ENCODE peak calls at places on chromosome 11, in four cellular contexts. J is fibroblast of mammary gland, E is progenitor cell of endocrine pancreas, U is lower leg skin. O is an unnamed sample.

GRCh38 chr11:116935514-116935913 is 98.1 kb upstream of the APOA1 start:
- DNase-seq in J (no peak), E (no peak), U (no peak), O (no peak)

GRCh38 chr11:62539238-62539925 is 7.2 kb downstream of the AHNAK start:
- DNase-seq in J (peak), E (no peak), U (no peak), O (no peak)

GRCh38 chr11:31874631-31875191 is 63.6 kb upstream of the PAX6 start:
- DNase-seq in J (no peak), E (no peak), U (peak), O (no peak)

GRCh38 chr11:128482512-128483191 is 104.7 kb downstream of the ETS1 start:
- DNase-seq in J (peak), E (no peak), U (no peak), O (no peak)

GRCh38 chr11:66855574-66856495 is 1.0 kb upstream of the LRFN4 start:
- DNase-seq in J (peak), E (peak), U (peak), O (peak)

GRCh38 chr11:75113049-75113448 is 16.4 kb upstream of the OR2AT4 start:
- DNase-seq in J (no peak), E (no peak), U (no peak), O (no peak)

GRCh38 chr11:112748713-112749481 is 212.3 kb upstream of the NCAM1 start:
- DNase-seq in J (no peak), E (no peak), U (no peak), O (peak)

GRCh38 chr11:24511518-24511917 is 14.7 kb downstream of the LUZP2 start:
- DNase-seq in J (no peak), E (no peak), U (no peak), O (no peak)

GRCh38 chr11:116927163-116927772 is 89.8 kb upstream of the APOA1 start:
- DNase-seq in J (peak), E (no peak), U (no peak), O (no peak)

GRCh38 chr11:15055620-15056356 is 17.6 kb upstream of the CALCB start:
- DNase-seq in J (peak), E (no peak), U (no peak), O (no peak)

GRCh38 chr11:65780770-65781151 is at the start of gene AP5B1:
- DNase-seq in J (peak), E (peak), U (no peak), O (peak)

GRCh38 chr11:58786693-58787092 is 55.0 kb upstream of the GLYAT start:
- DNase-seq in J (peak), E (no peak), U (no peak), O (no peak)

GRCh38 chr11:111066861-111067260 is 178.7 kb upstream of the POU2AF2 start:
- DNase-seq in J (no peak), E (no peak), U (no peak), O (no peak)

GRCh38 chr11:130549393-130549999 is 101.1 kb downstream of the ADAMTS15 start:
- DNase-seq in J (peak), E (no peak), U (no peak), O (no peak)

GRCh38 chr11:73971175-73971719 is 11.4 kb downstream of the UCP2 start:
- DNase-seq in J (no peak), E (no peak), U (no peak), O (no peak)

GRCh38 chr11:115959098-115959497 is 454.9 kb upstream of the CADM1 start:
- DNase-seq in J (no peak), E (no peak), U (no peak), O (no peak)

GRCh38 chr11:46678741-46679130 is 21.7 kb downstream of the ARHGAP1 start:
- DNase-seq in J (no peak), E (no peak), U (no peak), O (no peak)

GRCh38 chr11:34274712-34275398 is 83.0 kb downstream of the ABTB2 start:
- DNase-seq in J (peak), E (no peak), U (peak), O (no peak)

GRCh38 chr11:5363712-5364111 is 12.4 kb downstream of the OR51B6 start:
- DNase-seq in J (no peak), E (no peak), U (no peak), O (no peak)

GRCh38 chr11:128361451-128362020 is 225.8 kb downstream of the ETS1 start:
- DNase-seq in J (peak), E (peak), U (no peak), O (no peak)

GRCh38 chr11:111441443-111441842 is 62.4 kb upstream of the POU2AF1 start:
- DNase-seq in J (peak), E (no peak), U (no peak), O (no peak)

GRCh38 chr11:31757245-31757835 is 53.8 kb downstream of the PAX6 start:
- DNase-seq in J (peak), E (no peak), U (no peak), O (no peak)

GRCh38 chr11:74182635-74183034 is 11.5 kb downstream of the PPME1 start:
- DNase-seq in J (peak), E (no peak), U (no peak), O (no peak)

GRCh38 chr11:33376331-33377099 is 119.3 kb downstream of the HIPK3 start:
- DNase-seq in J (no peak), E (peak), U (no peak), O (peak)

GRCh38 chr11:26522912-26523610 is 49.0 kb downstream of the MUC15 start:
- DNase-seq in J (peak), E (no peak), U (no peak), O (no peak)

GRCh38 chr11:89452780-89453179 is 38.4 kb downstream of the NOX4 start:
- DNase-seq in J (no peak), E (no peak), U (no peak), O (no peak)

GRCh38 chr11:2975594-2975993 is 16.5 kb downstream of the NAP1L4 start:
- DNase-seq in J (peak), E (no peak), U (no peak), O (no peak)

GRCh38 chr11:95154514-95154913 is 64.9 kb downstream of the ENDOD1 start:
- DNase-seq in J (peak), E (peak), U (no peak), O (peak)

GRCh38 chr11:61699737-61700160 is 19.6 kb downstream of the DAGLA start:
- DNase-seq in J (no peak), E (no peak), U (no peak), O (no peak)

GRCh38 chr11:10076458-10077141 is 217.4 kb downstream of the SBF2 start:
- DNase-seq in J (peak), E (no peak), U (no peak), O (peak)

GRCh38 chr11:107018274-107018901 is at the start of gene GUCY1A2:
- DNase-seq in J (no peak), E (peak), U (no peak), O (peak)

GRCh38 chr11:65622011-65622410 is 6.4 kb downstream of the PCNX3 start:
- DNase-seq in J (no peak), E (no peak), U (no peak), O (no peak)

GRCh38 chr11:2305862-2306823 is 4.3 kb downstream of the TSPAN32 start:
- DNase-seq in J (peak), E (no peak), U (no peak), O (no peak)

GRCh38 chr11:117792992-117793391 is 4.0 kb downstream of the DSCAML1 start:
- DNase-seq in J (no peak), E (no peak), U (no peak), O (no peak)

GRCh38 chr11:130762342-130763037 is 153.8 kb downstream of the SNX19 start:
- DNase-seq in J (no peak), E (no peak), U (no peak), O (no peak)

GRCh38 chr11:114195981-114196731 is 100.0 kb upstream of the NNMT start:
- DNase-seq in J (peak), E (no peak), U (no peak), O (no peak)

GRCh38 chr11:91081440-91082088 is 858.7 kb upstream of the CHORDC1 start:
- DNase-seq in J (peak), E (no peak), U (peak), O (no peak)

GRCh38 chr11:115384236-115384635 is 120.0 kb downstream of the CADM1 start:
- DNase-seq in J (no peak), E (no peak), U (no peak), O (no peak)

GRCh38 chr11:133127746-133128145 is 404.6 kb downstream of the OPCML start:
- DNase-seq in J (no peak), E (no peak), U (no peak), O (no peak)

GRCh38 chr11:133118563-133119303 is 413.6 kb downstream of the OPCML start:
- DNase-seq in J (no peak), E (no peak), U (no peak), O (no peak)

GRCh38 chr11:133122260-133122659 is 410.0 kb downstream of the OPCML start:
- DNase-seq in J (no peak), E (no peak), U (no peak), O (no peak)

GRCh38 chr11:133123371-133123770 is 408.9 kb downstream of the OPCML start:
- DNase-seq in J (no peak), E (no peak), U (no peak), O (no peak)
- TF ChIP-seq CTCF in J (no peak), E (no peak), U (no peak), O (no peak)

GRCh38 chr11:119267645-119268044 is 49.3 kb downstream of the MCAM start:
- DNase-seq in J (no peak), E (no peak), U (no peak), O (no peak)
- TF ChIP-seq CTCF in J (no peak), E (no peak), U (no peak), O (no peak)

DNA sequence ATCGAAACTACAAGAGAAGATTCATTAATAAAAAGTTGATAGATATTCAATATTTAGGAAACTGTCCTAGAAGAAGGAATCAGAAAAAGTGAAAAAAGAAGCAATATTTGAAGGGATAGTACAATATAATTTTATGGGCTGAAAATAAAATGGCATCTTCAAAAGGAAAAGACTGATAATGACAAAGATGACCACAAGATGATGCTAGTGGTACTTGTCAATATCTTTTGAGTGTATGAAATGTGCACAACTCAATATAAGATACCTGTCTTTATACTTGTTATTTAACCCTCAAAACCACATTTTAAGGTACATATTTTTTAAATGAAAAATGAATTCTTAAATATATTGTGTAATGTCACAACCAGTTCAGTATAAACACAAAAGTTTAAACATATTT is 1059.6 kb upstream of the RAG2 start:
- DNase-seq in J (peak), E (no peak), U (no peak), O (no peak)
- TF ChIP-seq CTCF in J (peak), E (peak), U (no peak), O (peak)

GRCh38 chr11:11988862-11989261 is 19.6 kb downstream of the DKK3 start:
- DNase-seq in J (no peak), E (no peak), U (no peak), O (no peak)
- TF ChIP-seq CTCF in J (peak), E (peak), U (no peak), O (no peak)

DNA sequence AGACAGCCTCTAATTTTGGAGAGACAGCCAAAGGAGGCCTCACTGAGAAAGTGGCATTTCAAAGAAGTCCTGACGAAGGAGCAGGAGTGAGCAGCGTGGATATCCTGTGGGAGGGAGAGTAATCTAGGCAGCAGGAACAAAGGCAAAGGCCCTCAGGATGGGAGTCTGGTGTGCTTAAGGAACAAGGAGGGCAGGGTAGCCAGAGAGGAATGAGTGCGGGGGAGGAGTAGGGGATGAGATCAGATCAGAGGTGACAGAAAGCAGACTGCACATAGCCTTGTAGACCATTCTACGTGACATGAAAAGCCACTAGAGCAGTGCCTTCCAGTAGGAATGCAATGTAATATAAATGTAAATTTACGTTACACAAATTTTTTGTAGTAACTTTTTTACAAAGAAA is 5.6 kb downstream of the SLC36A4 start:
- DNase-seq in J (no peak), E (no peak), U (no peak), O (no peak)
- TF ChIP-seq CTCF in J (no peak), E (no peak), U (no peak), O (no peak)

GRCh38 chr11:28529540-28530410 is 421.6 kb downstream of the METTL15 start:
- DNase-seq in J (peak), E (no peak), U (no peak), O (peak)
- TF ChIP-seq CTCF in J (peak), E (peak), U (no peak), O (peak)

GRCh38 chr11:84526250-84526649 is 1100.9 kb downstream of the DLG2 start:
- DNase-seq in J (no peak), E (no peak), U (no peak), O (no peak)
- TF ChIP-seq CTCF in J (peak), E (peak), U (no peak), O (no peak)

GRCh38 chr11:86214710-86215109 is 29.8 kb upstream of the EED start:
- DNase-seq in J (no peak), E (no peak), U (no peak), O (no peak)
- TF ChIP-seq CTCF in J (no peak), E (no peak), U (no peak), O (no peak)